ENCODE peak calls at places on chromosomes 5 and 9, in nine cellular contexts. Y is BJ, F is fibroblast of pulmonary artery, M is GM12865, R is PC-3, W is fibroblast of lung, B is tibial artery, P is stomach, E is tibial nerve. V is an unnamed sample.

GRCh38 chr9:89359018-89359417 is 40.7 kb downstream of the SECISBP2 start:
- DNase-seq in R (no peak), Y (no peak), F (no peak), E (no peak), M (no peak), P (no peak), W (no peak), B (no peak), V (no peak)

GRCh38 chr5:149294872-149295829 is 23.5 kb downstream of the AFAP1L1 start:
- DNase-seq in F (no peak), W (no peak), B (no peak), E (no peak), R (no peak), P (no peak), Y (no peak), M (no peak), V (no peak)

GRCh38 chr5:134069553-134069952 is 44.9 kb upstream of the TCF7 start:
- DNase-seq in M (no peak), E (no peak), P (no peak), W (no peak), R (no peak), B (no peak), F (no peak), Y (no peak), V (no peak)

GRCh38 chr5:132369471-132370240 is at the start of gene SLC22A5:
- DNase-seq in R (peak; percentile 76), E (no peak), Y (no peak), W (peak; percentile 41), B (peak; percentile 45), M (peak; percentile 74), F (peak; percentile 45), P (peak; percentile 88), V (peak; percentile 52)

GRCh38 chr9:113674436-113674835 is 201.7 kb upstream of the ZNF618 start:
- DNase-seq in E (no peak), P (no peak), B (no peak), W (peak; percentile 51), M (no peak), Y (no peak), R (peak; percentile 64), F (peak; percentile 58), V (peak; percentile 63)

GRCh38 chr5:125834438-125835147 is 588.6 kb upstream of the GRAMD2B start:
- DNase-seq in E (no peak), F (no peak), Y (no peak), M (no peak), P (no peak), W (no peak), B (no peak), R (no peak), V (no peak)

GRCh38 chr9:88322906-88323566 is 65.2 kb upstream of the SPIN1 start:
- DNase-seq in R (no peak), W (peak; percentile 5), M (peak; percentile 21), F (peak; percentile 44), B (peak; percentile 21), P (no peak), E (no peak), Y (no peak), V (peak; percentile 24)

GRCh38 chr5:74017112-74017511 is 391.1 kb downstream of the ARHGEF28 start:
- DNase-seq in W (no peak), B (no peak), Y (no peak), F (no peak), E (no peak), P (no peak), R (peak; percentile 82), M (no peak), V (no peak)

GRCh38 chr5:150400327-150401075 is 12.2 kb downstream of the CD74 start:
- DNase-seq in Y (no peak), R (no peak), E (no peak), F (no peak), B (no peak), M (peak; percentile 74), P (no peak), W (no peak), V (no peak)

GRCh38 chr5:96816430-96816939 is 8.7 kb upstream of the ERAP1 start:
- DNase-seq in R (no peak), E (no peak), B (no peak), F (no peak), M (peak; percentile 85), Y (no peak), W (no peak), P (no peak), V (no peak)

GRCh38 chr5:142981886-142982820 is 212.0 kb downstream of the ARHGAP26 start:
- DNase-seq in Y (no peak), R (peak; percentile 81), P (peak; percentile 89), W (peak; percentile 74), B (peak; percentile 67), M (no peak), E (peak; percentile 70), F (peak; percentile 79), V (peak; percentile 76)

GRCh38 chr5:149406203-149406978 is 27.3 kb upstream of the IL17B start:
- DNase-seq in R (no peak), B (peak; percentile 88), M (no peak), Y (peak; percentile 93), P (no peak), E (peak; percentile 66), F (peak; percentile 92), W (peak; percentile 94), V (peak; percentile 94)

GRCh38 chr9:106149956-106150355 is 455.6 kb downstream of the TMEM38B start:
- DNase-seq in Y (no peak), F (no peak), P (no peak), M (no peak), E (no peak), R (no peak), B (no peak), W (no peak), V (no peak)

GRCh38 chr5:9166202-9167147 is 379.4 kb downstream of the SEMA5A start:
- DNase-seq in W (peak; percentile 21), F (no peak), B (no peak), P (no peak), E (no peak), R (no peak), M (no peak), Y (no peak), V (no peak)

GRCh38 chr5:37738057-37738691 is 101.7 kb downstream of the GDNF start:
- DNase-seq in Y (peak; percentile 58), P (no peak), F (peak; percentile 89), B (no peak), W (peak; percentile 96), M (peak; percentile 73), E (peak; percentile 64), R (peak; percentile 90), V (peak; percentile 97)

GRCh38 chr5:37735649-37736347 is 104.0 kb downstream of the GDNF start:
- DNase-seq in P (no peak), Y (no peak), M (peak; percentile 21), F (no peak), R (no peak), E (no peak), W (peak; percentile 43), B (no peak), V (peak; percentile 29)

GRCh38 chr5:37736397-37736796 is 103.4 kb downstream of the GDNF start:
- DNase-seq in M (no peak), W (no peak), R (no peak), Y (no peak), B (no peak), P (no peak), F (no peak), E (no peak), V (no peak)

GRCh38 chr5:37738865-37739488 is 100.9 kb downstream of the GDNF start:
- DNase-seq in F (no peak), R (no peak), B (no peak), P (no peak), E (no peak), Y (no peak), M (no peak), W (no peak), V (peak; percentile 22)

GRCh38 chr5:37737326-37738056 is 102.3 kb downstream of the GDNF start:
- DNase-seq in Y (no peak), M (no peak), W (no peak), R (no peak), P (no peak), E (no peak), F (no peak), B (no peak), V (no peak)
- H3K4me3 ChIP-seq in Y (no peak overlapping the region), M (no peak overlapping the region), W (no peak overlapping the region), R (no peak overlapping the region), P (no peak overlapping the region), E (no peak overlapping the region), F (no peak overlapping the region), B (no peak overlapping the region), V (no peak overlapping the region)

GRCh38 chr9:129885018-129885669 is 49.9 kb downstream of the USP20 start:
- DNase-seq in R (peak; percentile 48), B (peak; percentile 45), E (peak; percentile 40), M (peak; percentile 76), Y (no peak), P (peak; percentile 54), W (no peak), F (no peak), V (no peak)
- TF ChIP-seq CTCF in R (peak; percentile 42), B (no peak), E (peak; percentile 6), M (peak; percentile 53), Y (peak; percentile 43), P (no peak), W (no peak), F (no peak), V (no peak)

GRCh38 chr9:117745598-117745997 is 41.4 kb downstream of the TLR4 start:
- DNase-seq in M (no peak), F (no peak), Y (no peak), W (no peak), R (no peak), P (no peak), E (no peak), B (no peak), V (no peak)
- H3K4me3 ChIP-seq in M (no peak overlapping the region), F (no peak overlapping the region), Y (no peak overlapping the region), W (no peak overlapping the region), R (no peak overlapping the region), P (no peak overlapping the region), E (no peak overlapping the region), B (no peak overlapping the region), V (no peak overlapping the region)

DNA sequence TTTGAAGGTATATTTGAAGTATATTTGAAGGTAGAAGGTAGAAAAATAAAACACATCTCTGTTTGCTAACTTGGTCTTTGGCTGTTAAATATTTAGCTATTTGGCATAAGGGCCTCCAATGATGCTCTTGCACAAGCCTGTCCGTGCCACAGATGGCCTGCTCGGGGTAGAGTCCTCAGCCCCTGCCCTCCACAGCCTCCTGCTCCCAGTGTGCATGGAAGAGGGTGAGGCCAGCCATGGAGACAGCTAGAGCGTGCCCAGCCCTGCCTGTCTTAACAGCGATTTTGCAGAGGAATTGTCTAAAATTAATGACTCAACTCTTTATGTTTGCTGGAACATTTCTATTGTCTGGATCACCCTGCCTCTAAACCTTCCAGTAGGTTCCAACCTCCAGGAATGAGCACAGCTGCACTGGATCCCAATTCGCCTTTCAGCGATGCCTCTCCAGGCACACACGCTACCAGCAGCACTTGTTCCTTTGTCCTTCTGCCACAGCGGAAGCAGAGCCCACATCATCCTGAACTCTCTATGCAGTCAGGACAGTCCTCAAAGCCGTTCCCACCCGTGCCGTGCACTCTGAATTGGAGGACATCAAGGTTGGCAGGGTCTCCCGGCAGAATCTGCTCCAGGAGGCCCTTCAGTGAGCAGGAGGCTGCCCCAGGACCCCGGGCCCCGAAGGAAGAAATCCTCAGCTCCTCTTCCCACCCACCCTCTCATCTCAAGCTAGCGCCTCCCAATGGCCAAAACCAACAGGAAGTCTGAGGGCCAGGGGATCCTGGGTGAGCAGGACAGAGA is 254.0 kb upstream of the IRX1 start:
- DNase-seq in Y (no peak), P (no peak), M (no peak), B (no peak), E (no peak), F (no peak), W (no peak), R (no peak), V (no peak)
- TF ChIP-seq CTCF in Y (no peak), P (no peak), M (no peak), B (no peak), E (no peak), F (no peak), W (no peak), R (no peak), V (no peak)

GRCh38 chr5:43043400-43043756 is 3.3 kb upstream of the ANXA2R start:
- DNase-seq in F (no peak), E (no peak), Y (no peak), W (no peak), B (no peak), M (no peak), P (no peak), R (no peak), V (no peak)
- H3K4me3 ChIP-seq in F (peak overlapping the region; percentile 71), E (peak overlapping the region; percentile 90), Y (peak overlapping the region; percentile 52), W (peak overlapping the region; percentile 85), B (peak overlapping the region; percentile 72), M (peak overlapping the region; percentile 66), P (peak overlapping the region; percentile 62), R (peak overlapping the region; percentile 70), V (peak overlapping the region; percentile 59)